ENCODE peak calls at places on chromosomes 6 and 20, in seven cellular contexts. G, S, V, J, K, B and F are unnamed samples.
A peak's percentile ranks its signal among the peaks of the same experiment; 100 is the strongest.

GRCh38 chr20:21090112-21090737 is 15.9 kb downstream of the LINC00237 start:
- DNase-seq in G (no peak), S (no peak), V (no peak), J (no peak), K (no peak), B (no peak), F (peak; percentile 50)

GRCh38 chr6:133341607-133342158 is 100.5 kb downstream of the EYA4 start:
- DNase-seq in G (no peak), S (peak; percentile 86), V (no peak), J (peak; percentile 93), K (no peak), B (no peak), F (no peak)

GRCh38 chr6:124193132-124193531 is 389.5 kb downstream of the NKAIN2 start:
- DNase-seq in G (no peak), S (no peak), V (no peak), J (no peak), K (no peak), B (peak; percentile 35), F (no peak)

GRCh38 chr20:62906647-62907375 is 19.5 kb downstream of the DIDO1 start:
- DNase-seq in G (no peak), S (no peak), V (no peak), J (no peak), K (no peak), B (no peak), F (no peak)

GRCh38 chr20:43949741-43950618 is 35.3 kb downstream of the TOX2 start:
- DNase-seq in G (no peak), S (peak; percentile 78), V (no peak), J (no peak), K (no peak), B (no peak), F (no peak)

GRCh38 chr6:152353440-152353839 is 283.7 kb downstream of the SYNE1 start:
- DNase-seq in G (no peak), S (no peak), V (no peak), J (no peak), K (no peak), B (no peak), F (no peak)

GRCh38 chr6:149913085-149913484 is 9.8 kb downstream of the RAET1G start:
- DNase-seq in G (no peak), S (no peak), V (no peak), J (no peak), K (no peak), B (no peak), F (no peak)

GRCh38 chr6:20404641-20405032 is 3.0 kb downstream of the E2F3 start:
- DNase-seq in G (peak; percentile 63), S (peak; percentile 88), V (no peak), J (peak; percentile 81), K (peak; percentile 12), B (peak; percentile 43), F (peak; percentile 92)

GRCh38 chr6:158279615-158280014 is 32.6 kb upstream of the TULP4 start:
- DNase-seq in G (no peak), S (no peak), V (no peak), J (peak; percentile 48), K (no peak), B (no peak), F (no peak)

GRCh38 chr20:44785768-44786167 is 24.6 kb downstream of the RIMS4 start:
- DNase-seq in G (peak; percentile 87), S (no peak), V (peak; percentile 59), J (no peak), K (no peak), B (no peak), F (peak; percentile 93)

GRCh38 chr6:20366082-20366834 is 35.4 kb upstream of the E2F3 start:
- DNase-seq in G (no peak), S (no peak), V (no peak), J (no peak), K (no peak), B (peak; percentile 62), F (peak; percentile 27)

GRCh38 chr20:63041776-63042175 is 35.0 kb upstream of the BHLHE23 start:
- DNase-seq in G (no peak), S (no peak), V (no peak), J (no peak), K (no peak), B (no peak), F (no peak)

GRCh38 chr6:125046107-125046925 is 84.1 kb downstream of the RNF217 start:
- DNase-seq in G (no peak), S (peak; percentile 62), V (no peak), J (no peak), K (no peak), B (peak; percentile 100), F (peak; percentile 46)

GRCh38 chr20:5862703-5863039 is 87.7 kb downstream of the TRMT6 start:
- DNase-seq in G (no peak), S (no peak), V (no peak), J (no peak), K (no peak), B (no peak), F (no peak)

GRCh38 chr20:22333885-22334545 is 250.4 kb downstream of the FOXA2 start:
- DNase-seq in G (peak; percentile 68), S (peak; percentile 54), V (no peak), J (peak; percentile 47), K (peak; percentile 53), B (peak; percentile 37), F (peak; percentile 62)

GRCh38 chr6:130647221-130647620 is 180.0 kb upstream of the SMLR1 start:
- DNase-seq in G (no peak), S (no peak), V (no peak), J (no peak), K (no peak), B (no peak), F (no peak)

GRCh38 chr6:134009876-134010275 is 42.5 kb downstream of the SLC2A12 start:
- DNase-seq in G (no peak), S (no peak), V (no peak), J (no peak), K (no peak), B (no peak), F (no peak)

GRCh38 chr20:47038581-47039560 is 144.2 kb downstream of the EYA2 start:
- DNase-seq in G (no peak), S (no peak), V (no peak), J (no peak), K (no peak), B (no peak), F (no peak)

GRCh38 chr6:136037885-136038460 is 186.5 kb downstream of the PDE7B start:
- DNase-seq in G (peak; percentile 30), S (peak; percentile 41), V (no peak), J (peak; percentile 72), K (no peak), B (no peak), F (no peak)

GRCh38 chr6:87308970-87309369 is 13.4 kb upstream of the SMIM8 start:
- DNase-seq in G (no peak), S (no peak), V (no peak), J (peak; percentile 4), K (no peak), B (peak; percentile 50), F (no peak)

GRCh38 chr20:6178537-6178936 is 55.7 kb upstream of the FERMT1 start:
- DNase-seq in G (no peak), S (peak; percentile 51), V (no peak), J (peak; percentile 51), K (peak; percentile 24), B (no peak), F (peak; percentile 54)

GRCh38 chr20:47133809-47134456 is 222.6 kb downstream of the ZMYND8 start:
- DNase-seq in G (no peak), S (peak; percentile 73), V (no peak), J (peak; percentile 79), K (no peak), B (peak; percentile 42), F (peak; percentile 30)

GRCh38 chr6:112241820-112242443 is 12.4 kb downstream of the LAMA4 start:
- DNase-seq in G (no peak), S (no peak), V (no peak), J (no peak), K (no peak), B (no peak), F (no peak)

GRCh38 chr6:116287668-116288282 is 8.0 kb upstream of the TSPYL1 start:
- DNase-seq in G (no peak), S (peak; percentile 70), V (no peak), J (peak; percentile 74), K (peak; percentile 46), B (no peak), F (peak; percentile 71)

GRCh38 chr6:21598662-21599061 is 5.1 kb downstream of the SOX4 start:
- DNase-seq in G (no peak), S (no peak), V (no peak), J (no peak), K (no peak), B (peak; percentile 32), F (no peak)

GRCh38 chr6:81326856-81327561 is 425.5 kb downstream of the TENT5A start:
- DNase-seq in G (no peak), S (no peak), V (no peak), J (peak; percentile 4), K (no peak), B (no peak), F (no peak)
- H2AK5ac ChIP-seq in G (no peak overlapping the region), S (no peak overlapping the region), V (no peak overlapping the region), J (no peak overlapping the region), K (no peak overlapping the region), B (no peak overlapping the region), F (no peak overlapping the region)

GRCh38 chr6:83071023-83071422 is 3.6 kb downstream of the DOP1A start:
- DNase-seq in G (no peak), S (no peak), V (no peak), J (no peak), K (no peak), B (no peak), F (peak; percentile 13)
- H2AK5ac ChIP-seq in G (no peak overlapping the region), S (no peak overlapping the region), V (no peak overlapping the region), J (no peak overlapping the region), K (no peak overlapping the region), B (no peak overlapping the region), F (no peak overlapping the region)

GRCh38 chr6:143742070-143742954 is 64.5 kb downstream of the PHACTR2 start:
- DNase-seq in G (no peak), S (no peak), V (no peak), J (no peak), K (no peak), B (peak; percentile 11), F (no peak)

GRCh38 chr6:143742955-143743255 is 65.1 kb downstream of the PHACTR2 start:
- DNase-seq in G (no peak), S (no peak), V (no peak), J (no peak), K (no peak), B (no peak), F (no peak)

GRCh38 chr6:143741480-143741879 is 63.7 kb downstream of the PHACTR2 start:
- DNase-seq in G (no peak), S (no peak), V (no peak), J (no peak), K (no peak), B (no peak), F (no peak)

GRCh38 chr6:143739341-143739851 is 61.6 kb downstream of the PHACTR2 start:
- DNase-seq in G (no peak), S (no peak), V (no peak), J (no peak), K (no peak), B (no peak), F (no peak)

GRCh38 chr6:143740213-143740612 is 62.4 kb downstream of the PHACTR2 start:
- DNase-seq in G (no peak), S (no peak), V (no peak), J (no peak), K (no peak), B (peak; percentile 41), F (no peak)
- H2AK5ac ChIP-seq in G (no peak overlapping the region), S (no peak overlapping the region), V (no peak overlapping the region), J (peak overlapping the region; percentile 35), K (no peak overlapping the region), B (no peak overlapping the region), F (no peak overlapping the region)

DNA sequence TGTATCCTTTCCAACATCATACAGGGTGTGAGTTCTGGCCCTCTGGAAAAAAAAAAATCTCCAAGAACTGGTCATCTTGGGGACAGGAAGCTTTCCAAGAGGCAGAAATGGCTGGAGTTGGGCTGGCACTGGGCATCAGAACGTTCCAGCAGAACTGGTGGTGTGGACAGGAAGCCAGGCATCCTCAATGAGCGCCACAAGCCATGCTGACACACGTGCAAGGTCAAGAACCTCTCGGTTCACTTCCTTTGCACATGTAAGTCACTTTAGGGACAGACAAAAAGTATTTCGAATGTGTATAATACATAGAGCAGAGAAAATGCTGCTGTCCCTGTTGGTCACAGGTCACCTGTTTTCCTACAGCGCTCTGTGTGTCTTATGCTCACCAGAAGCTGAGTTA is 27.3 kb upstream of the RIN2 start:
- DNase-seq in G (no peak), S (no peak), V (no peak), J (no peak), K (no peak), B (no peak), F (no peak)
- H2AK5ac ChIP-seq in G (no peak overlapping the region), S (no peak overlapping the region), V (no peak overlapping the region), J (no peak overlapping the region), K (no peak overlapping the region), B (no peak overlapping the region), F (no peak overlapping the region)